ENCODE peak calls at places on chromosome 11, in four cellular contexts. One of them, this sample, is unnamed.

GRCh38 chr11:108432783-108433182 is 34.5 kb downstream of the C11orf65 start:
- DNase-seq in transverse colon: no peak
- DNase-seq in HEK293T: no peak
- DNase-seq in mucosa of descending colon: no peak
- DNase-seq in this sample: no peak

GRCh38 chr11:111604392-111605009 is 2.3 kb downstream of the SIK2 start:
- DNase-seq in HEK293T: peak; percentile 42
- DNase-seq in transverse colon: no peak
- DNase-seq in mucosa of descending colon: no peak
- DNase-seq in this sample: no peak

GRCh38 chr11:2837096-2837601 is 48.4 kb downstream of the CDKN1C start:
- DNase-seq in HEK293T: peak; percentile 49
- DNase-seq in transverse colon: peak; percentile 68
- DNase-seq in mucosa of descending colon: peak; percentile 66
- DNase-seq in this sample: no peak

GRCh38 chr11:3703383-3703782 is 32.2 kb upstream of the CHRNA10 start:
- DNase-seq in HEK293T: no peak
- DNase-seq in transverse colon: no peak
- DNase-seq in mucosa of descending colon: no peak
- DNase-seq in this sample: no peak

GRCh38 chr11:118436639-118437045 is 350 bp downstream of the KMT2A start:
- DNase-seq in mucosa of descending colon: peak; percentile 75
- DNase-seq in HEK293T: peak; percentile 27
- DNase-seq in transverse colon: peak; percentile 32
- DNase-seq in this sample: peak; percentile 8

GRCh38 chr11:45815747-45816146 is 10.8 kb downstream of the SLC35C1 start:
- DNase-seq in mucosa of descending colon: no peak
- DNase-seq in HEK293T: peak; percentile 41
- DNase-seq in transverse colon: no peak
- DNase-seq in this sample: no peak

GRCh38 chr11:2779981-2780849 is 80.4 kb upstream of the KCNQ1OT1 start:
- DNase-seq in mucosa of descending colon: peak; percentile 46
- DNase-seq in transverse colon: peak; percentile 10
- DNase-seq in HEK293T: no peak
- DNase-seq in this sample: no peak

GRCh38 chr11:113675003-113675471 is 31.1 kb downstream of the TMPRSS5 start:
- DNase-seq in mucosa of descending colon: no peak
- DNase-seq in transverse colon: no peak
- DNase-seq in HEK293T: no peak
- DNase-seq in this sample: no peak

GRCh38 chr11:36041988-36042606 is 98.2 kb downstream of the LDLRAD3 start:
- DNase-seq in transverse colon: no peak
- DNase-seq in mucosa of descending colon: no peak
- DNase-seq in HEK293T: no peak
- DNase-seq in this sample: no peak

GRCh38 chr11:70650075-70650909 is 252.0 kb downstream of the CTTN start:
- DNase-seq in HEK293T: peak; percentile 69
- DNase-seq in transverse colon: peak; percentile 38
- DNase-seq in mucosa of descending colon: no peak
- DNase-seq in this sample: no peak

GRCh38 chr11:12674936-12675696 is 895 bp downstream of the TEAD1 start:
- DNase-seq in transverse colon: no peak
- DNase-seq in HEK293T: peak; percentile 38
- DNase-seq in mucosa of descending colon: no peak
- DNase-seq in this sample: no peak

GRCh38 chr11:76603202-76603601 is 67.3 kb downstream of the LRRC32 start:
- DNase-seq in mucosa of descending colon: no peak
- DNase-seq in transverse colon: no peak
- DNase-seq in HEK293T: no peak
- DNase-seq in this sample: no peak

GRCh38 chr11:69089258-69089657 is 40.5 kb downstream of the TPCN2 start:
- DNase-seq in transverse colon: no peak
- DNase-seq in mucosa of descending colon: no peak
- DNase-seq in HEK293T: no peak
- DNase-seq in this sample: no peak

GRCh38 chr11:128422576-128423370 is 164.6 kb downstream of the ETS1 start:
- DNase-seq in transverse colon: peak; percentile 25
- DNase-seq in mucosa of descending colon: peak; percentile 69
- DNase-seq in HEK293T: no peak
- DNase-seq in this sample: peak; percentile 75

This sample was measured in stimulated activated CD8-positive, alpha-beta memory T cell treated with anti-CD3 and anti-CD28 coated beads, Interleukin-7, amount 100 ng/mL, for 1 hour.